ENCODE peak calls at places on chromosome 4, in six cellular contexts. U is gastrocnemius medialis, I is MM.1S, F is fibroblast of lung, O is left lung, X is H1. R is an unnamed sample.

GRCh38 chr4:127012549-127012948 is 620.2 kb upstream of the INTU start:
- DNase-seq in U (no peak), I (no peak), F (peak; percentile 65), O (no peak), X (no peak), R (no peak)

GRCh38 chr4:116357758-116358157 is 727.6 kb downstream of the TRAM1L1 start:
- DNase-seq in U (peak; percentile 10), I (no peak), F (no peak), O (no peak), X (no peak), R (no peak)

GRCh38 chr4:10078481-10079233 is 37.9 kb downstream of the WDR1 start:
- DNase-seq in U (no peak), I (no peak), F (no peak), O (peak; percentile 28), X (no peak), R (no peak)

GRCh38 chr4:16794816-16795445 is 103.5 kb downstream of the LDB2 start:
- DNase-seq in U (peak; percentile 10), I (peak; percentile 21), F (peak; percentile 70), O (no peak), X (peak; percentile 10), R (peak; percentile 2)

GRCh38 chr4:169583563-169583962 is 28.8 kb downstream of the NEK1 start:
- DNase-seq in U (no peak), I (no peak), F (peak; percentile 75), O (no peak), X (no peak), R (no peak)

GRCh38 chr4:116598155-116598979 is 487.0 kb downstream of the TRAM1L1 start:
- DNase-seq in U (no peak), I (no peak), F (no peak), O (no peak), X (no peak), R (no peak)

GRCh38 chr4:2818351-2818939 is 25.2 kb upstream of the ADD1 start:
- DNase-seq in U (no peak), I (no peak), F (no peak), O (no peak), X (no peak), R (no peak)

GRCh38 chr4:32826169-32826568 is 2106.0 kb downstream of the PCDH7 start:
- DNase-seq in U (no peak), I (no peak), F (no peak), O (no peak), X (no peak), R (no peak)

GRCh38 chr4:137533855-137534254 is 1.6 kb upstream of the PCDH18 start:
- DNase-seq in U (no peak), I (no peak), F (no peak), O (no peak), X (no peak), R (no peak)

GRCh38 chr4:185567828-185568442 is 32.6 kb upstream of the PDLIM3 start:
- DNase-seq in U (peak; percentile 76), I (no peak), F (peak; percentile 91), O (peak; percentile 50), X (no peak), R (no peak)

GRCh38 chr4:8730159-8730558 is 137.6 kb downstream of the CPZ start:
- DNase-seq in U (no peak), I (no peak), F (no peak), O (no peak), X (no peak), R (no peak)

GRCh38 chr4:59094505-59094904 is 1984.3 kb upstream of the IGFBP7 start:
- DNase-seq in U (no peak), I (no peak), F (no peak), O (no peak), X (no peak), R (no peak)

GRCh38 chr4:105637409-105638258 is 70.9 kb downstream of the INTS12 start:
- DNase-seq in U (peak; percentile 52), I (peak; percentile 94), F (peak; percentile 68), O (peak; percentile 76), X (no peak), R (no peak)

GRCh38 chr4:89949782-89950387 is 55.2 kb downstream of the MMRN1 start:
- DNase-seq in U (no peak), I (peak; percentile 31), F (no peak), O (no peak), X (no peak), R (no peak)

DNA sequence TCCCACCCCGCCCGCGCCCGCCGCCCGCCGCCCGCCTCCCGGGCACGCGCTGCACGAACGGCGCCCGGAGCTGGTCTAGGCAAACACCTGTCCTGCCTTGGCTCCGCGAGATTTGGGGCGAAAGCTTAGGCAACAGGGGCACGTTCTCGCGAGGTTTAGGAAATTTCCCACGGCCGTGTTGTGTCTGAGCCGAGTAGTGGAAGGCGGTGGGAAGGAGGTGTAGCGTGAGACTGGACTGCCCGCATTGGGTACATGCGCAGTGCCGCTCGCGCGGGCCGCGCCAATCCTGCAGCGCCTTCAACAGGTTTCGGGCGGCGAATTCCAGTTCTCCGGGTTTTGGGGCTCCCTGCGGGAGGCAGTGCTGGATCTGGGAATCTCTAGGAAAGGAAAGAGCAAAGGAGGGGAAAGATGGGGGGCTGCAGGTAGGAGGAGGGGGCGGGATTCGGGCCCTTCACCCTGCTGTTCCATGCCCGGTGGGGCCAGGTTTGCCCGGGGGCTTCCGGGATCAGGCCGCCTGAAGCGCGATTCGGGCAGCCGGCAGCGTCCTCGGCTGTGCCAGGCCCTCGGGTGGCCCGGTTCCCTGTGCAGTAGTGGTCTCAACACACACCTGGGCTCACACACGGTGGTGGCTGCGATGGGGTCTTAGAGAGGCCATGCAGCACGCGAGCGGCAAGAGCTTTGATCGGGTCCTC is 1.2 kb upstream of the RBPJ start:
- DNase-seq in U (peak; percentile 99), I (peak; percentile 100), F (peak; percentile 100), O (peak; percentile 98), X (peak; percentile 95), R (peak; percentile 95)
- TF ChIP-seq CTCF in U (no peak), I (no peak), F (peak; percentile 7), O (no peak), X (no peak), R (no peak)

GRCh38 chr4:39181520-39181904 is 817 bp upstream of the WDR19 start:
- DNase-seq in U (no peak), I (peak; percentile 30), F (no peak), O (no peak), X (no peak), R (no peak)
- H3K27ac ChIP-seq in U (peak overlapping the region; percentile 87), I (peak overlapping the region; percentile 44), F (peak overlapping the region; percentile 64), O (peak overlapping the region; percentile 77), X (no peak overlapping the region), R (no peak overlapping the region)

DNA sequence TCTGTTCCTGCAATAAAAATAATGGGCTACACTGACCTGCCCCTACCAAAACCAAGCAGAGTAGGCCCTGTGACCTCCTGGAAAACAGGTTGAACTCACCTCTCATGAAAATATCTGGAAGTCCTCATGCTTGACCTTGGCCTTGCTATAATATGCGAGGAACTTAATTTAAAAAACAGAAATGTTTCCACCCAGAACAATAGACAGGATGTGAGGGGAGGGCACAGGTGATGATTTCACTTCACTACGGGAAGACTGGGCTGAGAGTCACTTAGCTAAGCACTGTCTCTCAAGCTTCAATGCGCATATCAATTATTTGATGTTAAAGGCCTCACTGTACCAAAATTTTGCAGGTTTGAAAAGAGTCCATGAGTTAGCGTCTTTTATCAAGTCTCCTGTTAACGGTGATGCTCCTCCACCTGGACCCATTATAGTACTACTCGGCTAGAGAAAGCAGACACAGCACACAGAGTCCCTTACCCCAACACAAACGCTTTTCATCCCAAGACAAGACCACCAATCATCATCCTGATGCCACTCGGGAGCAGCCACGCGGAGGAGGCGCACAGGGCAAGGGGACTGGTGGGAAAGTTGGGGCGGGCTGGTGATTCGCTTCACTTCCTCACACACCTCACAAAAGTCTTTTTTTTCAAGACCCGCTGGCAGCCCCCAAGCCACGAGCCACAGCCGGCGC is 25.9 kb downstream of the ZNF721 start:
- DNase-seq in U (no peak), I (no peak), F (peak; percentile 19), O (no peak), X (no peak), R (no peak)
- H3K9me3 ChIP-seq in U (peaks cover 7% of the 10 kb centered on the region), I (peaks cover 3% of the 10 kb centered on the region), F (no peaks in the 10 kb centered on the region), O (peaks cover 47% of the 10 kb centered on the region), X (no peaks in the 10 kb centered on the region), R (peaks cover 61% of the 10 kb centered on the region)

DNA sequence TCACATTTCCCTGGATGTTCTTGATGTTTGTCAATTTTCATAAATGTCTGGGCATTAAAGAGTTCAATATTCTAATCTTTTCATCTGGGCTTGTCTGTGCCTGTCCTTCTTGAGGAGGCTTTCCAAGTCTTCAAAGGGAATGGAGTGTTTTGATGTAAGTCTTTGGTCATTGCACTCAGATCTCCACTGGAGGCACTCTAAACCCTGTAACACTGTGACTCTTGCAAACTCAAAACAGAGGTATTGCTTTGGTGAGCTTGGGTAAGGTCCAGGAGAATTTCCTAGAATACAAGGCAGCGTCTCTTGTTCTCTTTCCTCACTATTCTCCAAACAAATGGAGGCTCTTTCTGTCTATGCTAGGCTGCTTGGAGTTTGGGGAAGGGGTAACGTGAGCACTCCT is 1118.1 kb upstream of the PABPC4L start:
- DNase-seq in U (no peak), I (no peak), F (peak; percentile 1), O (no peak), X (no peak), R (no peak)
- TF ChIP-seq CTCF in U (no peak), I (no peak), F (peak; percentile 14), O (no peak), X (no peak), R (no peak)

GRCh38 chr4:36326610-36327009 is 45.2 kb downstream of the DTHD1 start:
- DNase-seq in U (no peak), I (no peak), F (no peak), O (no peak), X (no peak), R (no peak)

GRCh38 chr4:36325916-36326315 is 44.5 kb downstream of the DTHD1 start:
- DNase-seq in U (no peak), I (no peak), F (no peak), O (no peak), X (no peak), R (no peak)

GRCh38 chr4:36323801-36324419 is 42.5 kb downstream of the DTHD1 start:
- DNase-seq in U (no peak), I (no peak), F (no peak), O (no peak), X (no peak), R (no peak)

GRCh38 chr4:36325499-36325898 is 44.1 kb downstream of the DTHD1 start:
- DNase-seq in U (no peak), I (peak; percentile 59), F (no peak), O (no peak), X (no peak), R (no peak)

DNA sequence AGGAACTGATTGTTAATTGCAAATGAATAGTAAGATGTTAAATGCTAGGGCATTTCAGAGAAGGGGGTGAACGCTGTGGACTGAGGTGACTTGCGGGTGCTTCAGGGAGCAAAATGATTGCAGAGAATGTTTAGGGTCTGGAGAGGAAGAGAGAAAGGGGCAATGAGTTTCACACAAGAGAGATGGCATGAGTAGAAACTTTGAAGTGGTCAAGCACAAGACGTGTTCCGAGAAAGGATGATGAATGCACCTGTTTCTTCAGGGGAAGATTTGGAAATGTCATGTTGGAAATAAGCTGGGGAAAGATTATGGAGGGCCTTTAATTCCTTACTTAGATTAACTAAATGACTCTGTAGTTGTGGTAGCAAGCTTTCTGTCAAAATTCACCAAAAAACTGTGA is 43.4 kb downstream of the DTHD1 start:
- DNase-seq in U (no peak), I (no peak), F (no peak), O (no peak), X (no peak), R (no peak)
- H3K27ac ChIP-seq in U (no peak overlapping the region), I (no peak overlapping the region), F (no peak overlapping the region), O (peak overlapping the region; percentile 65), X (no peak overlapping the region), R (no peak overlapping the region)

DNA sequence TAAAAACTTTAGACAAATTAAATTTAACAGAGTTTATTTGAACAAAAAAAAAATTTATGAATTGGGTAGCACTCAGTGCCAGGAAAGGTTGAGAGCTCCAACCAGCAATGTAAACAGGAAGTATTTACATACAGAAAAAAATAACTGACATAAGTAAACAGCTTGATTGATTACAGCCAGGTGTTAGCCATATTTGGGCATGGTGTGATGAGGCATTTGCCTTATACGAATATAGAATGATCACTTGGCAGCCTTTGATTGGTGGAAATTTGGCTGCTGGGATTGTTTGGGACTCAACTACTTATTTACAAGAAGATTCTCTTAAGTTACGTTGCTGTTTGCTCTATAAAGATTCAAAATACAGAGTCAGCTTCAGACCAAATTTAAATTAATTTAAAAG is 172.0 kb downstream of the ADAM29 start:
- DNase-seq in U (no peak), I (no peak), F (no peak), O (no peak), X (no peak), R (no peak)
- H3K9me3 ChIP-seq in U (no peaks in the 10 kb centered on the region), I (no peaks in the 10 kb centered on the region), F (no peaks in the 10 kb centered on the region), O (peaks cover 20% of the 10 kb centered on the region), X (peaks cover 9% of the 10 kb centered on the region), R (peaks cover 6% of the 10 kb centered on the region)

R was measured in CD4-positive, alpha-beta T cell.